ENCODE peak calls at places on chromosomes 4 and X, in nine cellular contexts. K is HAP-1; F is cardiac muscle cell; L is CD8-positive, alpha-beta memory T cell; U is PC-9; C is body of pancreas; Q is GM12878; N is aorta; E is neural progenitor cell. H is an unnamed sample. For H3K4me1, the result is how much of the 10 kb centered on the place peaks cover.

GRCh38 chr4:88018471-88018870 is 11.0 kb downstream of the PKD2 start:
- DNase-seq in F (no peak), E (no peak), C (peak), Q (no peak), K (no peak), L (no peak), N (no peak), U (no peak), H (no peak)

GRCh38 chrX:134684956-134685355 is 26.7 kb upstream of the PLAC1 start:
- DNase-seq in N (no peak), C (no peak), Q (no peak), U (no peak), K (no peak), L (no peak), F (no peak), E (no peak), H (no peak)

GRCh38 chrX:140524556-140524955 is 19.7 kb upstream of the SOX3 start:
- DNase-seq in L (no peak), K (no peak), E (no peak), Q (no peak), C (no peak), N (no peak), F (no peak), U (no peak), H (no peak)

GRCh38 chr4:19987746-19988145 is 264.0 kb upstream of the SLIT2 start:
- DNase-seq in N (no peak), K (no peak), E (no peak), Q (no peak), C (no peak), U (no peak), L (no peak), F (no peak), H (no peak)

GRCh38 chr4:103938488-103938887 is 218.7 kb upstream of the TACR3 start:
- DNase-seq in U (no peak), L (no peak), E (no peak), F (no peak), N (no peak), K (no peak), Q (no peak), C (no peak), H (no peak)

GRCh38 chrX:140177821-140178220 is 212.5 kb upstream of the CXorf66 start:
- DNase-seq in F (no peak), Q (no peak), L (no peak), U (no peak), N (no peak), K (no peak), E (peak), C (no peak), H (no peak)

GRCh38 chr4:153335665-153336064 is 8.8 kb upstream of the MND1 start:
- DNase-seq in C (no peak), U (no peak), L (no peak), Q (no peak), F (no peak), E (no peak), N (no peak), K (no peak), H (no peak)

GRCh38 chr4:138897818-138898226 is 117.8 kb upstream of the NOCT start:
- DNase-seq in N (no peak), E (no peak), F (no peak), K (no peak), Q (no peak), C (no peak), U (peak), L (no peak), H (no peak)

GRCh38 chr4:80322716-80323115 is 12.8 kb upstream of the CFAP299 start:
- DNase-seq in E (no peak), L (no peak), C (no peak), U (no peak), Q (no peak), F (no peak), N (no peak), K (no peak), H (no peak)

GRCh38 chr4:18020145-18020670 is 1.3 kb downstream of the LCORL start:
- DNase-seq in E (peak), K (no peak), C (no peak), N (no peak), Q (no peak), F (peak), U (no peak), L (no peak), H (no peak)

GRCh38 chrX:48278958-48279357 is 23.8 kb downstream of the SSX1 start:
- DNase-seq in U (no peak), K (no peak), L (no peak), Q (no peak), F (no peak), E (no peak), N (no peak), C (peak), H (no peak)

GRCh38 chrX:49185062-49185394 is 1.1 kb downstream of the PRICKLE3 start:
- DNase-seq in E (no peak), Q (no peak), U (no peak), C (no peak), N (no peak), L (no peak), F (no peak), K (peak), H (no peak)

GRCh38 chr4:184635381-184635780 is 13.9 kb downstream of the CASP3 start:
- DNase-seq in K (no peak), U (no peak), F (no peak), C (no peak), E (no peak), N (no peak), Q (no peak), L (no peak), H (no peak)

DNA sequence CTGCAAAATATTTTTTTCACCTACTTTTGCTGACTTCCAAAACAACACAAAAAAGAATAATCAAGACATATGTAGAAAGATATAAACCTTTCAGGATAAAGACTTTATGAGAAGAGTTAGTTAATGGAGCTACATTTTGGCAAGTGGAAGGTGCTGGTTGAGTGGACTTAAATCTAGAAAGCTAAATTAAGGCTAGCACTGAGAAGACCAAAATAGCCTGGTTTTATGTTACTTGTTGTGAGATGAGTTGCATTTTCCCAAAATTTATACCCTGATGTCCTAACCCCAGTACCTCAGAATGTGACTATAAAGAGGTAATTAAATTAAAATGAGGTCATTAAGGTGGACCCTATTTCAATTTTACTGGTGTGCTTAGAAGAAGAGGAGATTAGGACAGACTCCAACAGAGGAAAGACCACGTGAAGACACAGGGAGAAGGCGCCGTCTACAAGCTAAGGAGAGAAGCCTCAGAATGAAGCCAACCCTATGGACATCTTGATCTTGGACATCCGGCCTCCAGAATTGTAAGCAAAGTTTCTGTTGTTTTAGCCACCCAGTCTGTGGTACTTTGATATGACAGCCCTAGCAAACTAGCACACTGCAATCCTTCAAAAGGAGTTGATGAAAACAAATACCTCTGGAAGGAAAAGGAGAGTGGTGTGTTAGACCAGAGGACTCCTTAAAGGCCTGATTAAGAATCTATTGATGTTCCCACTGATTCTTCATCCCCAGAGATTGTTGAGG is 67.4 kb downstream of the FGFBP1 start:
- DNase-seq in N (no peak), E (no peak), C (no peak), U (no peak), L (no peak), Q (no peak), K (no peak), F (no peak), H (no peak)
- H3K4me1 ChIP-seq in N (under half), E (under half), C (under half), U (under half), L (under half), Q (under half), K (under half), F (under half), H (under half)

GRCh38 chrX:154459843-154460242 is 1.8 kb downstream of the PLXNA3 start:
- DNase-seq in C (no peak), Q (no peak), F (no peak), E (no peak), U (no peak), L (no peak), K (no peak), N (peak), H (no peak)
- H3K4me3 ChIP-seq in C (no peak), Q (no peak), F (no peak), E (no peak), U (no peak), L (no peak), K (peak), N (no peak), H (no peak)

GRCh38 chr4:133147922-133148689 is 988 bp upstream of the PCDH10 start:
- DNase-seq in C (no peak), K (no peak), F (peak), Q (no peak), E (peak), L (no peak), U (no peak), N (peak), H (no peak)

GRCh38 chr4:133146192-133146573 is 2.9 kb upstream of the PCDH10 start:
- DNase-seq in E (no peak), K (no peak), C (no peak), U (no peak), L (no peak), N (no peak), Q (no peak), F (no peak), H (no peak)

GRCh38 chr4:133147365-133147821 is 1.7 kb upstream of the PCDH10 start:
- DNase-seq in Q (no peak), U (no peak), E (peak), K (no peak), C (no peak), F (no peak), L (no peak), N (peak), H (no peak)

GRCh38 chr4:133145758-133146157 is 3.3 kb upstream of the PCDH10 start:
- DNase-seq in K (no peak), U (no peak), N (no peak), E (no peak), Q (no peak), F (no peak), C (no peak), L (no peak), H (no peak)

DNA sequence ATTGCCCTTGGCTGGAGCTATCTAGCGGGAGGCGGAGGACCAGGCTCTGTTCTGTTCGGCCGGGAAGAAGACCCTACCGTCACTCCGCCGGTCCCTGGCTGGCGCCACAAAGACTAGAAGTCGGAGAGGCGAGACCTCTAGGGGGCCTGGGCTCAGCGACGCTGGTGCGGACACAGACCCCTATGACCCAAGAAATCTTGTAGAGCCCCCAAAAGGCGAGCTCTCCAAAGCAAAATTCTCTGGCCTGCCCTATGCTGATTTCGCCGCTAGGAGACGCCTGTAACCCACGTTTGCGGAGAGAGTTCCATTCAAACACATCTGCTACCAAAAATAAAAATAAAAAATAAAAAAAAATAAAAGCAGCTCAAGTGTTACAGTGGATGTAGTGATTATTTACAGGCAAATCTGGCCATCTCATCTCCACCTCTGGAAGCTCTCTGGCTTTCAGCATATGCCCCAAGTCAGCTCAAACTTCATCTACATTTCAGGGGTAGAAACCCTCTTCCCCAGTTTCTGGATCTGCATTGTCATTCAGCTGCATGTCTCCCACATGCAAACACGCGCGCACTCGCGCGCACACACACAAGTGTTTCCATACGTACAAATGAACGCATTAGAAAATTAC is 2.4 kb upstream of the PCDH10 start:
- DNase-seq in K (peak), F (peak), L (no peak), Q (no peak), U (no peak), N (peak), E (peak), C (no peak), H (no peak)
- H3K4me1 ChIP-seq in K (under half), F (under half), L (under half), Q (under half), U (under half), N (under half), E (under half), C (half or more), H (under half)

GRCh38 chrX:65587616-65588526 is 53.3 kb upstream of the LAS1L start:
- DNase-seq in K (no peak), E (no peak), C (peak), N (peak), U (no peak), L (no peak), F (no peak), Q (no peak), H (peak)
- H3K4me3 ChIP-seq in K (no peak), E (no peak), C (no peak), N (no peak), U (no peak), L (no peak), F (no peak), Q (no peak), H (no peak)